ENCODE peak calls at places on chromosomes 11 and 22, in seven cellular contexts. X is transverse colon, R is endothelial cell of umbilical vein, K is body of pancreas, B is GM12891, J is tibial nerve, H is gastrocnemius medialis. Z is an unnamed sample.

GRCh38 chr11:76916712-76917111 is 56.0 kb downstream of the ACER3 start:
- DNase-seq in H (no peak), J (no peak), B (no peak), K (no peak), R (no peak), X (no peak), Z (no peak)

GRCh38 chr11:71484248-71485062 is 31.5 kb downstream of the NADSYN1 start:
- DNase-seq in K (peak), X (no peak), H (no peak), R (no peak), B (no peak), J (no peak), Z (no peak)

GRCh38 chr22:45358127-45358526 is 48.4 kb downstream of the FAM118A start:
- DNase-seq in K (no peak), R (no peak), B (no peak), X (no peak), J (no peak), H (no peak), Z (no peak)

GRCh38 chr22:25111579-25112517 is 87.8 kb upstream of the CRYBB3 start:
- DNase-seq in H (peak), X (peak), B (no peak), K (peak), J (peak), R (peak), Z (peak)

GRCh38 chr22:45553333-45554039 is 50.8 kb downstream of the FBLN1 start:
- DNase-seq in H (peak), B (peak), X (peak), J (peak), K (peak), R (peak), Z (peak)

GRCh38 chr11:44600739-44601416 is 35.4 kb downstream of the CD82 start:
- DNase-seq in K (no peak), R (no peak), X (no peak), B (no peak), J (no peak), H (no peak), Z (no peak)

GRCh38 chr22:45446216-45446615 is 32.7 kb downstream of the RIBC2 start:
- DNase-seq in K (no peak), J (no peak), R (no peak), X (no peak), H (no peak), B (no peak), Z (no peak)

GRCh38 chr11:101482556-101483124 is 101.2 kb downstream of the TRPC6 start:
- DNase-seq in B (no peak), K (no peak), J (no peak), R (no peak), H (no peak), X (no peak), Z (no peak)

GRCh38 chr11:2442554-2442953 is 1.8 kb downstream of the TRPM5 start:
- DNase-seq in J (no peak), H (no peak), K (peak), R (no peak), X (no peak), B (no peak), Z (no peak)

GRCh38 chr11:3916962-3917361 is 61.5 kb downstream of the STIM1 start:
- DNase-seq in J (no peak), K (no peak), B (no peak), X (peak), R (no peak), H (no peak), Z (no peak)

GRCh38 chr11:124759268-124760204 is 2.6 kb downstream of the ESAM start:
- DNase-seq in R (peak), B (no peak), K (peak), J (no peak), H (no peak), X (no peak), Z (no peak)

GRCh38 chr11:8610532-8611116 is 16.6 kb upstream of the STK33 start:
- DNase-seq in R (peak), B (peak), H (no peak), K (no peak), X (no peak), J (no peak), Z (no peak)

GRCh38 chr11:80462211-80462610 is 1021.4 kb upstream of the TENM4 start:
- DNase-seq in K (no peak), B (no peak), J (no peak), R (no peak), X (no peak), H (no peak), Z (no peak)

GRCh38 chr11:44071157-44071556 is 5.1 kb downstream of the ACCS start:
- DNase-seq in B (no peak), J (no peak), X (no peak), K (no peak), R (no peak), H (no peak), Z (no peak)

GRCh38 chr22:45612451-45612901 is 59.2 kb upstream of the ATXN10 start:
- DNase-seq in R (no peak), J (peak), X (no peak), K (no peak), B (no peak), H (peak), Z (no peak)

GRCh38 chr11:13902456-13902855 is 60.1 kb upstream of the SPON1 start:
- DNase-seq in H (no peak), R (no peak), J (no peak), X (no peak), B (no peak), K (no peak), Z (no peak)

GRCh38 chr22:36331912-36332622 is 55.7 kb downstream of the MYH9 start:
- DNase-seq in R (peak), K (peak), J (peak), X (peak), B (no peak), H (no peak), Z (peak)

GRCh38 chr11:12723410-12724297 is 49.4 kb downstream of the TEAD1 start:
- DNase-seq in X (peak), J (no peak), R (peak), K (peak), B (no peak), H (no peak), Z (no peak)

GRCh38 chr11:13224324-13224723 is 53.3 kb upstream of the BMAL1 start:
- DNase-seq in H (no peak), X (no peak), J (no peak), B (no peak), R (no peak), K (no peak), Z (no peak)

GRCh38 chr11:104999716-105000115 is 23.3 kb downstream of the CASP5 start:
- DNase-seq in X (no peak), K (no peak), R (no peak), J (no peak), H (no peak), B (no peak), Z (no peak)

GRCh38 chr22:43789452-43789851 is 22.7 kb downstream of the EFCAB6 start:
- DNase-seq in H (no peak), B (no peak), R (no peak), J (no peak), X (peak), K (peak), Z (peak)

GRCh38 chr11:22685111-22685510 is 18.7 kb downstream of the GAS2 start:
- DNase-seq in J (no peak), H (no peak), K (no peak), R (no peak), X (no peak), B (no peak), Z (no peak)

GRCh38 chr11:118074785-118075184 is 2.1 kb upstream of the TMPRSS4 start:
- DNase-seq in R (no peak), H (no peak), J (no peak), X (peak), B (no peak), K (no peak), Z (no peak)

GRCh38 chr11:820655-821512 is 2.2 kb downstream of the PNPLA2 start:
- DNase-seq in B (no peak), K (peak), R (peak), X (peak), H (peak), J (peak), Z (no peak)

GRCh38 chr11:93849751-93850584 is 450 bp downstream of the VSTM5 start:
- DNase-seq in R (peak), J (no peak), B (no peak), K (peak), X (peak), H (no peak), Z (peak)

DNA sequence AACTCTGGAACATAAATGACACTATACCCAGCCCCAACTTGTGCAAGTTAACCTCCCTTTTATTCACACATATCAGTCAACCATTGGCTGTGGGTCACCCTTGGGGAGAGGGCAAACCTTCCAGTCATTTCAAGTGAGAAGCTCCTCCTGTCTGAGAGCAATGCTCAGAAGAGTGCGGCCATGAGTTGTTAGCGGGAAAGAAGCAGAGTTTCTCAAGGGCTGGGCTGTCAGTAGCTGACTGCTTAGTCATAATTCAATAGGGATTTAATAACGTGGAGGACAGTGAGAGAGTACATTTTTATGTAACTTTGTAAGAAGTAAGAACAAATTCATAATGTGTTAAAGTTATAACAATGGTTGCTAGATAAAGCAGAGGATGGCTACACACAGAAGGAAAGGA is 5.1 kb downstream of the PATE2 start:
- DNase-seq in R (no peak), H (no peak), X (no peak), K (no peak), J (no peak), B (no peak), Z (no peak)
- TF ChIP-seq POLR2A in R (no peak), H (no peak), X (no peak), K (no peak), J (no peak), B (no peak), Z (no peak)

GRCh38 chr11:66347425-66348276 is at the start of gene B4GAT1:
- DNase-seq in J (peak), R (peak), X (peak), B (peak), H (peak), K (peak), Z (peak)

GRCh38 chr11:66346476-66347424 is 679 bp downstream of the B4GAT1 start:
- DNase-seq in J (no peak), K (peak), X (no peak), B (no peak), R (no peak), H (no peak), Z (no peak)

GRCh38 chr11:66343176-66343575 is 1.7 kb downstream of the BRMS1 start:
- DNase-seq in X (no peak), H (no peak), J (no peak), K (no peak), B (no peak), R (no peak), Z (no peak)

GRCh38 chr11:66345316-66345649 is 379 bp upstream of the BRMS1 start:
- DNase-seq in B (no peak), H (no peak), K (no peak), R (no peak), X (no peak), J (no peak), Z (no peak)

DNA sequence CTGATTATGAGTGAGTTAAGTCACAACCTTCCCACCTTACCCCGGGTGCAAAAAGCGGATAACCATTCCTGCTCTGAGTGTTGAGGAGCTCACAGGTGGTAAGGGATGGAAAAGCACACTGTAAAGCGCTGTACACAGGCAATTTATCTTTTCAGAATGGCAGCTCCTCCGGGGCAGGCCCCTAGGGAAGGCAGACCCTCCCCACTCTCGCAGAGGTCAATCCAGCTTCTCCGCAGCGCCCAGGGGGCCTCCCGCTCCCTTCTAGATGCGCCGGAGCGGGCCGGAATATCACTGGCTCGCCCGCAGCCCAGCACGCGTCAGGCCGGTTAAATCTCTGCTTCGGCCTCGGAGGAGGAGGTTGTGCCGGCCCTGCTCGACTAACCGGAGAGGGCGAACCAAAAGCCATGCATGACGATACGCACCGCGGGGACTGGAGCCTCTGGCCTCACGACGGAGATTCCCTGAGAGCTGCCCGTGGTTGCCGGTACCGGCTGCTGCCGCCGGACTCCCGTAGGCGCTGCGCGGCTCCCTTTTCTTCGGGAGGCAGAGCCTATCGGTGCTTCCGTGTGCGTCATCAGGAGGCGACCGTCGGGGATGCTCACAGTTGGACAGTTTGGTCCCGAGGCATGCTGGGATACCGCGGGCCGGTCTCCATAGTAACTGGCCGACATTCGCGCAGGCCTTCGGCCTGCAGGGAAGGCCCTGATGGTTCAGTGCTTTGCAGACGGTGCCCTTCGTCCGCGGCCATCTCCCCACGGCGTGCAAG is at the start of gene BRMS1:
- DNase-seq in K (peak), B (peak), R (peak), J (peak), X (peak), H (peak), Z (peak)
- TF ChIP-seq POLR2A in K (peak), B (peak), R (peak), J (peak), X (peak), H (peak), Z (no peak)

GRCh38 chr22:46737105-46737975 is 712 bp downstream of the CERK start:
- DNase-seq in B (peak), R (peak), X (peak), K (peak), J (no peak), H (no peak), Z (peak)
- TF ChIP-seq POLR2A in B (no peak), R (no peak), X (no peak), K (no peak), J (no peak), H (no peak), Z (no peak)

DNA sequence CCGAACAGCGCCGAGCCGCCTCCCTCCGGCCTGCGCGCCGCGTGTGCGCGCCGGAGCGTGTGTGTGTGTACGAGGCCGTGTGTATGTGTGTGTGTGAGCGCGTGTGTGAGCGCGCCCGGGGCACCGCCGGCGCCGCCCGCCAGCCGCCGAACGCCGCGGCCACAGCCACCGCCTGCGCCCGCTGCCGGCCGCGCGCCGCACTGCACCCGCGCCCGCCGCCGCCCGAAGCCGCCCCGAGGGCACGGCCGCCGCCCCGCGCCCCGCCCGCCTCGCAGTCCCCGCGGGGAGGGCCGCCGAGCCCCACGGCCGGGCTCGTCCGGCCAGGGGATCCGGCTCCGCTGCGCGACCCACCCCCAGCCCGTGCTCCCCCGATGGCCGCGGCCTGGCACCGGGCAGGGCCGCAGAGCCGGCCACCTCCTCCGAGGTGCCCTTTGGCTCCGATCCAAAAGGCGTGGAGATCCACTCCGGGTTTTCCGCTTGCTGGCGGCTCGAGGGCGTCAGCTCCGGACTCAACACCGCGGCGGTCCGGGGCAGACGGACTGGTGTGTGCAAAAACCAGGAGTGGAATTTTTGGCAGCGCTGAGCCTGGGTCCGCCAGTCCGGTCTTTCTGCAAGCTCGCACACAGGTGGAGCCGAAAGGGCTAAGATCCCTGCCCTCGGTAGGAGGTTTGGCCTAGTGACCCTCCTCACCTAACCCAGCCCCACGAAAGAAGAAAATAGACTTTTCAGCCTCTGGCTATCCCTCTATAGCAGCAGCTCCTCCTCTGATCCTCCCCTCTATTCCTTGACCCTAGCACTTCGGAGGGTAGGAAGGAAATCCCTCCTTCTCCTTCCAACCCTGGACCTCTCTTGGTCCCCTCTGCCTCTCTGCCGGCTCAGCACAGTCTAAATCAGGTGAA is at the start of gene SYT7:
- DNase-seq in X (peak), K (peak), R (peak), B (peak), H (peak), J (peak), Z (peak)
- TF ChIP-seq POLR2A in X (no peak), K (no peak), R (no peak), B (no peak), H (no peak), J (peak), Z (no peak)

GRCh38 chr22:39150848-39151215 is 1.6 kb downstream of the CBX7 start:
- DNase-seq in K (no peak), J (no peak), B (no peak), H (no peak), X (no peak), R (no peak), Z (no peak)

GRCh38 chr22:39147335-39148023 is 5.0 kb downstream of the CBX7 start:
- DNase-seq in J (no peak), K (no peak), H (no peak), R (no peak), B (no peak), X (no peak), Z (no peak)

GRCh38 chr22:39148024-39148726 is 4.3 kb downstream of the CBX7 start:
- DNase-seq in J (no peak), K (no peak), B (no peak), H (no peak), X (no peak), R (no peak), Z (no peak)

GRCh38 chr22:39149915-39150847 is 2.3 kb downstream of the CBX7 start:
- DNase-seq in X (no peak), B (no peak), H (no peak), R (no peak), J (no peak), K (no peak), Z (no peak)

GRCh38 chr22:39148727-39149535 is 3.5 kb downstream of the CBX7 start:
- DNase-seq in X (peak), H (no peak), K (peak), R (peak), J (peak), B (peak), Z (peak)
- TF ChIP-seq POLR2A in X (no peak), H (no peak), K (no peak), R (no peak), J (peak), B (no peak), Z (no peak)

GRCh38 chr11:38990139-38990538 is 2392.1 kb upstream of the RAG2 start:
- DNase-seq in R (no peak), K (no peak), B (no peak), X (peak), H (no peak), J (no peak), Z (no peak)
- TF ChIP-seq POLR2A in R (no peak), K (no peak), B (no peak), X (no peak), H (no peak), J (no peak), Z (no peak)